ENCODE peak calls at places on chromosomes 5 and 9, in ten cellular contexts. N is GM23338; I is NCI-H460; S is AG09319; G is uterus; M is osteocyte; R is activated T-cell treated with anti-CD3 and anti-CD28 coated beads, Interleukin-2, amount 50 U/mL, for 1 hour; U is stimulated activated CD4-positive, alpha-beta T cell treated with anti-CD3 and anti-CD28 coated beads, TNF-alpha, amount 100 ng/mL, for 24 hours; L is caudate nucleus; Q is NCI-H82. K is an unnamed sample.

GRCh38 chr5:128019391-128019790 is 64.2 kb upstream of the SLC12A2 start:
- DNase-seq in N (no peak), I (no peak), S (no peak), G (no peak), M (no peak), R (no peak), U (no peak), L (no peak), Q (no peak), K (no peak)

GRCh38 chr5:34007116-34007674 is 655 bp downstream of the AMACR start:
- DNase-seq in N (peak), I (no peak), S (no peak), G (no peak), M (no peak), R (no peak), U (no peak), L (no peak), Q (peak), K (no peak)

GRCh38 chr9:2618289-2618688 is 3.3 kb upstream of the VLDLR start:
- DNase-seq in N (no peak), I (no peak), S (no peak), G (no peak), M (no peak), R (no peak), U (no peak), L (no peak), Q (no peak), K (no peak)

GRCh38 chr5:149765932-149766331 is 35.8 kb downstream of the PPARGC1B start:
- DNase-seq in N (peak), I (no peak), S (no peak), G (no peak), M (no peak), R (no peak), U (no peak), L (no peak), Q (peak), K (no peak)

GRCh38 chr5:129506092-129506491 is 46.0 kb downstream of the ADAMTS19 start:
- DNase-seq in N (no peak), I (no peak), S (no peak), G (no peak), M (no peak), R (no peak), U (no peak), L (no peak), Q (no peak), K (peak)

GRCh38 chr5:179776413-179776938 is 17.3 kb upstream of the LTC4S start:
- DNase-seq in N (no peak), I (no peak), S (no peak), G (no peak), M (no peak), R (no peak), U (no peak), L (no peak), Q (no peak), K (no peak)

GRCh38 chr5:26942481-26942880 is 95.9 kb downstream of the CDH9 start:
- DNase-seq in N (no peak), I (no peak), S (no peak), G (no peak), M (no peak), R (no peak), U (no peak), L (no peak), Q (no peak), K (no peak)

GRCh38 chr9:109506097-109506712 is 8.1 kb upstream of the PTPN3 start:
- DNase-seq in N (no peak), I (no peak), S (peak), G (no peak), M (no peak), R (no peak), U (no peak), L (no peak), Q (no peak), K (no peak)

GRCh38 chr5:168407222-168407621 is 79.0 kb upstream of the RARS1 start:
- DNase-seq in N (no peak), I (no peak), S (no peak), G (no peak), M (no peak), R (no peak), U (no peak), L (no peak), Q (no peak), K (no peak)

GRCh38 chr5:75017971-75018370 is 34.4 kb downstream of the GCNT4 start:
- DNase-seq in N (no peak), I (no peak), S (no peak), G (no peak), M (no peak), R (no peak), U (no peak), L (no peak), Q (no peak), K (no peak)

GRCh38 chr5:28576022-28576421 is 1537.6 kb upstream of the CDH9 start:
- DNase-seq in N (peak), I (no peak), S (no peak), G (no peak), M (no peak), R (no peak), U (no peak), L (no peak), Q (peak), K (no peak)

GRCh38 chr5:133611357-133612020 is 852 bp downstream of the FSTL4 start:
- DNase-seq in N (peak), I (no peak), S (no peak), G (no peak), M (peak), R (no peak), U (peak), L (no peak), Q (no peak), K (no peak)

GRCh38 chr9:84670106-84670800 is 724 bp downstream of the NTRK2 start:
- DNase-seq in N (peak), I (no peak), S (no peak), G (no peak), M (no peak), R (no peak), U (no peak), L (peak), Q (peak), K (no peak)

GRCh38 chr9:71769175-71770165 is 1.2 kb upstream of the CEMIP2 start:
- DNase-seq in N (peak), I (peak), S (no peak), G (peak), M (no peak), R (peak), U (peak), L (peak), Q (peak), K (no peak)

GRCh38 chr5:19479562-19479961 is 508.4 kb downstream of the CDH18 start:
- DNase-seq in N (no peak), I (no peak), S (no peak), G (no peak), M (no peak), R (no peak), U (no peak), L (no peak), Q (no peak), K (no peak)

GRCh38 chr9:122820490-122820845 is 7.9 kb downstream of the PDCL start:
- DNase-seq in N (no peak), I (no peak), S (no peak), G (no peak), M (no peak), R (no peak), U (no peak), L (no peak), Q (no peak), K (no peak)

GRCh38 chr5:56616454-56617160 is 198.7 kb upstream of the MAP3K1 start:
- DNase-seq in N (no peak), I (no peak), S (no peak), G (no peak), M (no peak), R (no peak), U (no peak), L (no peak), Q (no peak), K (no peak)

GRCh38 chr9:68782546-68782945 is 77.5 kb downstream of the PIP5K1B start:
- DNase-seq in N (no peak), I (no peak), S (no peak), G (no peak), M (no peak), R (no peak), U (no peak), L (no peak), Q (no peak), K (no peak)